ENCODE peak calls at places on chromosomes 2 and 18, in six cellular contexts. J, D, N, X, Q and E are unnamed samples. For H3K4me1, the result is how much of the 10 kb centered on the place peaks cover.

GRCh38 chr2:119305497-119306195 is 61.0 kb downstream of the C2orf76 start:
- DNase-seq in X (no peak), D (no peak), Q (no peak), N (no peak), J (no peak), E (no peak)

GRCh38 chr2:147538088-147538487 is 306.7 kb upstream of the ACVR2A start:
- DNase-seq in D (peak), J (no peak), N (no peak), X (peak), Q (no peak), E (no peak)

GRCh38 chr18:76686737-76687231 is 135.6 kb upstream of the ZNF236 start:
- DNase-seq in J (peak), Q (peak), D (peak), X (peak), N (peak), E (peak)

GRCh38 chr2:231676243-231676642 is 32.1 kb upstream of the PTMA start:
- DNase-seq in J (no peak), D (no peak), X (no peak), Q (no peak), N (no peak), E (no peak)

GRCh38 chr18:58576641-58577251 is 52.1 kb downstream of the ALPK2 start:
- DNase-seq in J (no peak), Q (no peak), N (no peak), X (no peak), D (no peak), E (no peak)

GRCh38 chr2:110865188-110865587 is 132.8 kb downstream of the ACOXL start:
- DNase-seq in J (peak), D (no peak), X (no peak), Q (no peak), N (no peak), E (no peak)

GRCh38 chr2:98913916-98914712 is 21.9 kb downstream of the CRACDL start:
- DNase-seq in J (no peak), N (no peak), Q (peak), X (no peak), D (no peak), E (peak)

GRCh38 chr2:6909431-6910385 is 7.5 kb upstream of the RNF144A start:
- DNase-seq in J (no peak), Q (no peak), D (no peak), X (no peak), N (no peak), E (no peak)

GRCh38 chr2:40178971-40179370 is 272.9 kb downstream of the SLC8A1 start:
- DNase-seq in D (no peak), N (no peak), Q (no peak), J (no peak), X (no peak), E (no peak)

GRCh38 chr2:131756141-131756907 is 228.6 kb downstream of the CCDC74A start:
- DNase-seq in N (no peak), X (no peak), D (no peak), J (no peak), Q (no peak), E (no peak)

GRCh38 chr2:72153026-72153791 is 5.5 kb upstream of the CYP26B1 start:
- DNase-seq in D (peak), J (no peak), Q (no peak), N (no peak), X (no peak), E (peak)

GRCh38 chr2:160892204-160892603 is 268.0 kb upstream of the TANK start:
- DNase-seq in D (no peak), N (no peak), X (no peak), J (no peak), Q (no peak), E (no peak)

GRCh38 chr2:149020432-149020851 is 18.1 kb upstream of the LYPD6B start:
- DNase-seq in X (no peak), J (peak), Q (no peak), D (no peak), N (no peak), E (peak)

GRCh38 chr2:219681301-219682290 is 54.2 kb downstream of the SLC4A3 start:
- DNase-seq in D (no peak), N (no peak), J (no peak), X (no peak), Q (no peak), E (no peak)

GRCh38 chr2:219687882-219688559 is 60.6 kb downstream of the SLC4A3 start:
- DNase-seq in J (no peak), Q (no peak), X (no peak), N (no peak), D (no peak), E (no peak)

GRCh38 chr2:219687266-219687665 is 59.8 kb downstream of the SLC4A3 start:
- DNase-seq in X (no peak), Q (no peak), N (no peak), D (no peak), J (no peak), E (no peak)

GRCh38 chr2:219688560-219689445 is 61.4 kb downstream of the SLC4A3 start:
- DNase-seq in J (no peak), X (peak), D (no peak), Q (no peak), N (no peak), E (no peak)

DNA sequence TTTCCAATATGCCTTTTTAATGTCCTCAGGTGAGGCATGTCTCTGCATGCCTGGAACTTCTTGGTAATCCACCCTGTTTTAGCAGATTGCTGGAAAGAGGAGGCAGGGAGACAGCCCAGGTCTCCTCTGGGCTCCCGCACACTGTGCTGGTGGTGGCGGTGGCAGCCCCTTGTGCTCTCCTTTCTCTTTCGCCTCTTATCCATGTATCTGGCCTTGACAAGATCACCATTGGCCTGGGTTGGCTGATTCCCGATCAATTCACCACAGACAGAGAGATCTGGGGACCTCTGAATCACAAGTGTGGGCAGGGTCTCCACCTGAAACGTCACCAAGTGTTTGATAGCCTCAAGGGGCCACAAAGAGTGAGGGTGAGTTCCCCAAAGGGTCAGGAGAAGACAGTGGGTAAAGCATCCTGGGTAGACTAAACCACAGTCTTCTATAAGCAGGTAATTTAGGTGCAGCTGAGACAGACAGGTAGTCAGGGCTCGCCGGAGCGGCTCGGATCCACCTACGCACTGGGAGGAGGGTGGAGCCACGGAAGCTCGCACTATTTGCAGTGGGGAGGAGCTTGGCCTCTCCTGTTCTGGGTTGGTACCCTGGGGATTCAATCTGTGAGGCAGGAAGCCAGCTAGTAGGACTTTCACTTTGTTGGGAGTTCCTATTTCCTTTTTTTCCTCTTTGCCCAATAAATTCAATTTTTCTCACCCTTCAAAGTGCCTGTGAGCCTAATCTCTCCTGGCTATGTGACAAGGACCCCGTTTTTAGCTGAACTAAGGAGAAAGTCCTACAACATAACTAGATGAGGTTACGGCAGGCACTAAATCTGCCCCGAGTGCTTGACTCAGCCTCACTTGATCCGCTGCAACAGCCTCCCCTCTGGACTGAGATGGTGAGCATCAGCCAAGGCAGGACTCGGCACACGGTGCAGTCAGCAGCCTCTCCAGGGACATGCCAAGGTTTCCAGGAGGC is 57.6 kb downstream of the SLC4A3 start:
- DNase-seq in D (peak), Q (peak), N (peak), J (peak), X (peak), E (peak)
- H3K27ac ChIP-seq in D (no peak), Q (peak), N (peak), J (peak), X (peak), E (peak)

DNA sequence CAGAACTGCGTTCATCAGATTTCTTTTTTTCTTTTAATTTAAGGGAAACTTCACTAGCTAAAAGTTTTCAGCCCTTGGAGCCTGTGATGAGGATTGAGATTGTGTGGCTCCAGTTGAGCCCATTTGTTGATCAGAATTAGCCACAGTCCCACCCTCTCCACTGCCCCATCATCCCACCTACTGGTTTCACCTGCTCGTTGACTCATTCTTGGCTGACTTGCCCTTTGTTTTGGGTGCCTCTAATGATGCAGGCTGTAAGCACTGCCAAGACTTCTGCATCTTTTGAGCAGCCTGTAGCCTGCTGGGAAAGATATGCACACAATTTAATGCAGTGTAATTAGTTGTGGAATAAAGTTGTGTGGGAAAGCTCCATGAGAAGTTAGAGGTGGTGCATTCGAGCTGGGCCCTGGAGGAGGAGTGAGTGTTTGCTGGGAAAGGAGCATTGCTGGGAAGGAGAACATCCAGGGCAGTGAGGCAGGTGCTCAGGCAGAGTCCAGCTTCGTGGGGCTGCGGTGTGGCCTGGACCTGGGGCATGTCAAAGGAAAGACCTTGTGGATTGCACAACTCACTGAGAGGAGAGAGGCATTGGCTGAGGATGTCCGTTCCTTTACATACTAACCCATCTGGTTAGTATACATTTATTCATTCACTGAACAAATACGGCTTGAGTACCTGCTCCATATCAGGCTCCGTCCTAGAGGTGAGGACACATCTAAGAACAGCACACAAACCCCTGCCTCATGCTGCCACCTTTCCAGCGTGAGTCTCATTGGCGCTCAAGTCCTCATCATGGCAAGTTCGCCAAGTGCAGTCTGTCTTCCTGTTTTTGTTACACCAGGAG is 18.2 kb downstream of the ASPRV1 start:
- DNase-seq in D (no peak), X (no peak), N (no peak), J (no peak), Q (no peak), E (no peak)
- H3K4me1 ChIP-seq in D (under half), X (under half), N (under half), J (under half), Q (under half), E (half or more)

DNA sequence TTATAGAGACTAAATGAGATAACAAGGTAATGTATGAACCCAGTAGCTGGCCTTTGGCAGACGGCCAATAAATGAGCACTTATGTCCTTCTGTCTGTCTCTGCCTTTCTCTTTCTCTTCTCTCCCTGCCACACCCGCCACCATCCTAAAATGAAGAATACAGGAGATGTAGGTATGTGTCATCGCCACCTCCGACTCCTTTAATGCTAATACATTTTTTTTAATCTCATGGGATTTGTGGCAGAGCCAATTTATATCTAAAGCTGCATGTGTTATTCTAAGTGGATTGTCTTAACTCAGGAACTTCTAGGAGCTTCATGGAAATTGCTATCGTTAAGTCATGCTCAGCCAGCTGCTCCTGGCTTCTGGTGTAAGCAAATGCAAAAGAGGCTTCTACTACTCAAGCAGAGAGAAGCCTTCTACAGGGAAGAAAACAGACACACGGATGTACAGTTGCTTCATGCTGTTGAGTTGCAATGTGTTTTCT is 2.2 kb downstream of the TM4SF20 start:
- DNase-seq in N (no peak), D (no peak), J (no peak), X (no peak), Q (no peak), E (no peak)
- TF ChIP-seq CTCF in N (no peak), D (no peak), J (no peak), X (no peak), Q (no peak), E (no peak)

DNA sequence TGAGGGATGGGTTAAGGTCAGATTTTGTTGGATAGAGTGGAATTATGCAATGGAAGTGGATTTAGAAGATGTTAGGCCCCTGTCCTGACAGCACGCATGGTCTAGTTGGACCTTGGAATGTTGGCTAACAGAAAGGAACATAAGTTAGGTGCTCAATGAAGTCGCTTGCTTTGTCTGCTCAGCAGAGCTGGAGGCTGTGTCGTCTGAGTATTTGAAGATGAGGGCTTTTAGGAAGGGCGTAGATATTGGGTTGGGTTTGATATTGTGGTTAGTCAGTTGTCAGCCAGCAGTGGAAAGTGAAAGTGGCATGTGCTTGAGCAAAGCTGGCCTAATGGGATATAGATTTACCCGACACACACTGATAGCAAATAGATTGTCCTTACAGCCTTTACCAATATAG is 239.3 kb downstream of the PRKCE start:
- DNase-seq in X (no peak), Q (no peak), J (no peak), D (no peak), N (no peak), E (no peak)
- H3K27ac ChIP-seq in X (no peak), Q (peak), J (no peak), D (no peak), N (no peak), E (peak)

DNA sequence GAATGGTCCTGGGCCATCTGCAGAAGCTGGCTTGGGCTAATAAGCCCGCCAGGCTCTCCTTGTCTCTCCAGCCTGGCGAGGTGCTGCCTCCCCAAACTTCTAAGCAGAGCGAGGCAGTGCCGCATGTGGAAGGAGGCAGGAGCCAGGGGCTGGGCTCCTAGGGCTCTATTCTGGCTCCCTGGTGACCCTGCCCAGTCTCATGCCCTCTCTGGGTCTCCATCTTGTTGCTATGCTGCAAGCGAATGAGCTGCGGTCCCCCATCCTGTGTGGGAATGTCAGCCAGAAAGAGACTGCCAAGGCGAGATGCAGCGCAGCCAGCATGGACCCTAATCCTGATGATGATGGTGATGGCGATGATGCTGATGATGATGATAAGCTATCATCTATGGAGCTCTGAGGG is 48.7 kb downstream of the TNS1 start:
- DNase-seq in X (peak), J (no peak), D (no peak), N (peak), Q (peak), E (no peak)
- H3K4me1 ChIP-seq in X (under half), J (under half), D (half or more), N (under half), Q (half or more), E (under half)

DNA sequence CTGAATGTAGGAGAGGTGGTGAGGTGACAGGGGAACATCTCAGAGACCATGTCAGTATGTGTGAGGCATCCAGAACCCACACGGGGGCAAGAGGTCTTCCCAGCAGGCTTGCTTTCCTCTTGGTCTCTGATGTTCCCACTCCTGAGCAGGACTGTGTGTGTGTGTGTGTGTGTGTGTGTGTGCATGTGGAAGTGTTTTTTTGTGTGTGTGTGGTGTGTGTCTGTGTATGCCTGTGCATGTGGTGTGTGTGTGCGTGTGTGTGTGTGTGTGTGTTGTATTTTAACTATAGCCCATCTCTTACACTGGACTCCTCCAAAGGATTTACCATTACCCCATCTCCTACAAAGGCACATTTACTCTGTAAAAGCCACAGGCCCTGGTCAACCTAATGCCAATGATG is 40.4 kb downstream of the SLC4A5 start:
- DNase-seq in X (no peak), D (no peak), N (no peak), Q (no peak), J (no peak), E (no peak)
- TF ChIP-seq CTCF in X (no peak), D (no peak), N (no peak), Q (no peak), J (no peak), E (no peak)

GRCh38 chr2:233085839-233086150 is 25.7 kb downstream of the INPP5D start:
- DNase-seq in X (no peak), D (no peak), J (no peak), N (peak), Q (no peak), E (no peak)
- H3K27ac ChIP-seq in X (peak), D (no peak), J (peak), N (no peak), Q (peak), E (no peak)

DNA sequence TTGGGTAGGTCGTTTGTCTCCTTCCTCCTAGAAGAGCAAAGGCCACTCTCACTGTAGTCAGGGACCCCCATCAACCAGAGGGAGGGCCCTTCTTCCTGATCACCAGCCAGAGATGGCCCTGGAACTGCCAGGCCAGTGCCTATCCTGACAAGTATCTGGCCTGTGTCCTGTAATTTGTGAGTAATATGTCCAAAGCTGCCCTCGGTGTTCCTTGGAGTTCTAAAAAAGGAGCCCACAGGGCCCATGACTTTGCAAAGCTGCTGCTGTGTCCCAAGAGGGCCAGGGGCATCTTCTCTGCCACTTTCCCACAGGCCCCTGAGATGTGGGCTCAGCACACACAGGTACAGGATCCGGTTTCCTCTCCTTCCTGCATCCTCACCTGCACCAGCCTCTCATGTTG is 212.4 kb downstream of the SEPTIN10 start:
- DNase-seq in Q (no peak), J (no peak), X (no peak), D (no peak), N (no peak), E (no peak)
- H3K4me1 ChIP-seq in Q (under half), J (under half), X (under half), D (under half), N (under half), E (under half)

GRCh38 chr2:234191819-234192407 is 141.4 kb downstream of the SPP2 start:
- DNase-seq in Q (no peak), D (no peak), N (no peak), X (no peak), J (no peak), E (no peak)
- TF ChIP-seq CTCF in Q (no peak), D (no peak), N (no peak), X (no peak), J (no peak), E (no peak)

GRCh38 chr18:6370410-6370809 is 44.3 kb downstream of the L3MBTL4 start:
- DNase-seq in Q (no peak), X (no peak), D (no peak), N (no peak), J (no peak), E (no peak)

GRCh38 chr18:6374340-6374739 is 40.4 kb downstream of the L3MBTL4 start:
- DNase-seq in D (no peak), Q (no peak), J (no peak), X (no peak), N (no peak), E (no peak)

GRCh38 chr18:6373187-6373586 is 41.5 kb downstream of the L3MBTL4 start:
- DNase-seq in D (no peak), X (no peak), Q (no peak), N (no peak), J (no peak), E (no peak)

GRCh38 chr18:6368017-6368416 is 46.7 kb downstream of the L3MBTL4 start:
- DNase-seq in X (no peak), Q (no peak), J (no peak), N (no peak), D (no peak), E (no peak)

GRCh38 chr18:6370886-6371635 is 43.6 kb downstream of the L3MBTL4 start:
- DNase-seq in J (peak), D (no peak), N (peak), X (no peak), Q (peak), E (no peak)
- H3K27ac ChIP-seq in J (no peak), D (no peak), N (peak), X (no peak), Q (no peak), E (no peak)